ENCODE peak calls at places on chromosomes 7 and 10, in four cellular contexts. O, K, J and B are unnamed samples.
A peak's percentile ranks its signal among the peaks of the same experiment; 100 is the strongest.

GRCh38 chr7:46534593-46535271 is 613.7 kb upstream of the IGFBP3 start:
- DNase-seq in O (peak; percentile 78), K (no peak), J (no peak), B (peak; percentile 63)

GRCh38 chr7:83173664-83174063 is 11.0 kb upstream of the PCLO start:
- DNase-seq in O (no peak), K (no peak), J (no peak), B (no peak)

GRCh38 chr7:18144171-18144570 is 116.5 kb upstream of the PRPS1L1 start:
- DNase-seq in O (no peak), K (no peak), J (no peak), B (no peak)

GRCh38 chr10:116947838-116948529 is 57.0 kb downstream of the SHTN1 start:
- DNase-seq in O (no peak), K (peak; percentile 59), J (no peak), B (no peak)

GRCh38 chr7:148514236-148514635 is 76.3 kb upstream of the C7orf33 start:
- DNase-seq in O (no peak), K (no peak), J (no peak), B (no peak)

GRCh38 chr10:128211953-128212727 is 85.9 kb upstream of the MKI67 start:
- DNase-seq in O (peak; percentile 91), K (peak; percentile 75), J (peak; percentile 64), B (peak; percentile 75)

GRCh38 chr7:8742837-8743236 is 309.4 kb downstream of the NXPH1 start:
- DNase-seq in O (no peak), K (no peak), J (no peak), B (no peak)

GRCh38 chr7:151020231-151020630 is 4.1 kb downstream of the ATG9B start:
- DNase-seq in O (no peak), K (no peak), J (no peak), B (no peak)

GRCh38 chr7:139671967-139672366 is 105.8 kb downstream of the HIPK2 start:
- DNase-seq in O (no peak), K (no peak), J (no peak), B (no peak)

GRCh38 chr10:128043259-128044045 is 82.8 kb downstream of the MKI67 start:
- DNase-seq in O (no peak), K (no peak), J (no peak), B (no peak)

GRCh38 chr10:44715081-44715480 is 196.1 kb upstream of the TMEM72 start:
- DNase-seq in O (no peak), K (no peak), J (no peak), B (no peak)

GRCh38 chr7:24952464-24952863 is 27.5 kb downstream of the OSBPL3 start:
- DNase-seq in O (no peak), K (no peak), J (no peak), B (no peak)

GRCh38 chr10:78952686-78953085 is 116.1 kb upstream of the ZMIZ1 start:
- DNase-seq in O (no peak), K (no peak), J (peak; percentile 53), B (no peak)

GRCh38 chr10:62726142-62726541 is 78.4 kb upstream of the ADO start:
- DNase-seq in O (no peak), K (no peak), J (no peak), B (no peak)

DNA sequence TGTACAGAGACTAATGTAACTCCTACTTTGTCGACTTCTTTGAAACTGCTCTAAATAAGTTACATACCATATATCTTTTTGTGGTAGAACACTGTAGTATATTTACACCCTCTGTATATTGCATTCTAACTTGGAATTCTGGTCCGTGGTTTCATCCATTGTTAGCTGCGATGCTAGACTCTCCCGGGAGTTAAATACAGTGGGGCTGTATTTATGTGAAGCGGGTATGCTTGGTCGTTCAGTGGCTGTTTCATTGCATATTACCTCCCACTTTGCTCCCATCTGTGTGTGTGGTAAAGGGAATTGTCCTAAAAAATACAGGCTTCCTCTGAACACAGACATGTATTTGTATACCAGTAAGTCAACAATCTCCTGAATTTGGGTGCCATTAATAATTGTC is 231.1 kb downstream of the SLC25A13 start:
- DNase-seq in O (no peak), K (no peak), J (no peak), B (no peak)
- H3K4me1 ChIP-seq in O (no peaks in the 10 kb centered on the region), K (no peaks in the 10 kb centered on the region), J (no peaks in the 10 kb centered on the region), B (no peaks in the 10 kb centered on the region)

GRCh38 chr10:114042895-114043531 is 653 bp upstream of the ADRB1 start:
- DNase-seq in O (peak; percentile 30), K (peak; percentile 15), J (no peak), B (peak; percentile 79)
- TF ChIP-seq POLR2A in O (no peak), K (no peak), J (no peak), B (no peak)

GRCh38 chr7:1056006-1056784 is 11.8 kb downstream of the GPR146 start:
- DNase-seq in O (peak; percentile 35), K (no peak), J (no peak), B (no peak)

GRCh38 chr7:1055084-1055450 is 10.7 kb downstream of the GPR146 start:
- DNase-seq in O (peak; percentile 63), K (no peak), J (no peak), B (peak; percentile 31)

GRCh38 chr7:1054438-1055083 is 10.2 kb downstream of the GPR146 start:
- DNase-seq in O (peak; percentile 87), K (no peak), J (no peak), B (no peak)

GRCh38 chr7:1056785-1057410 is 12.6 kb downstream of the GPR146 start:
- DNase-seq in O (no peak), K (no peak), J (no peak), B (no peak)

DNA sequence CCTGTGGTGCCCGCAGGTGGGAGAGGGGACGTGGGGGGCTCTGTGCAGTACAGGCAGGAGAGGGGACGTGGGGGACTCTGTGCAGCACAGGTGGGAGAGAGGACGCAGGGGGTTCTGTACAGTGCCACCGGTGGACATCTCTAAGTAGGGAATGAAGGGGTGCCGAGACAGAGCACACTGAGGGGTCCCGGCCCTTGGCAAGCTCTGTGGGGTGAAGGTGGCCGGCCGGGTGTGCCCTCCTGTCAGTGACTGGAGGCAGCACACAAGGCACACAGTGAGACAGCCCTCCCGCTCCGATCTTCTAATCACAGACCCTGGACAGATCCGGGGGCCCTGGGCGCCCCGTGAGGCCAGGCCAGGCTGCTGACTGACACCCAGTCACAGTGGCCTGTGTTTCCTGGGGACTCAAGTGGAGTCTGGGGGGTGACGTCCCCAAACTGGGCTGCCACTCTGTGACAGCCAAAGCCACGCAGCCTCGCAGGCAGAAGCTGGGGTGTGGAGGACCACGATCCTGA is 11.2 kb downstream of the GPR146 start:
- DNase-seq in O (no peak), K (no peak), J (no peak), B (no peak)
- H3K4me3 ChIP-seq in O (no peak overlapping the region), K (no peak overlapping the region), J (peak overlapping the region; percentile 32), B (peak overlapping the region; percentile 27)

GRCh38 chr10:80454526-80455460 is 683 bp downstream of the TSPAN14 start:
- DNase-seq in O (peak; percentile 84), K (no peak), J (no peak), B (peak; percentile 87)

GRCh38 chr10:80453392-80453714 is 757 bp upstream of the TSPAN14 start:
- DNase-seq in O (no peak), K (no peak), J (no peak), B (no peak)

GRCh38 chr10:80453715-80454525 is at the start of gene TSPAN14:
- DNase-seq in O (peak; percentile 87), K (no peak), J (peak; percentile 63), B (peak; percentile 93)

GRCh38 chr10:80457554-80458262 is 3.6 kb downstream of the TSPAN14 start:
- DNase-seq in O (no peak), K (no peak), J (no peak), B (peak; percentile 46)

GRCh38 chr10:80455461-80456345 is 1.6 kb downstream of the TSPAN14 start:
- DNase-seq in O (no peak), K (no peak), J (no peak), B (no peak)
- H3K4me1 ChIP-seq in O (peaks cover 66% of the 10 kb centered on the region), K (peaks cover 68% of the 10 kb centered on the region), J (peaks cover 64% of the 10 kb centered on the region), B (peaks cover 32% of the 10 kb centered on the region)